ENCODE peak calls at places on chromosomes 5 and 9, in nine cellular contexts. One of them, this sample, is unnamed.

GRCh38 chr9:4207881-4208615 is 91.8 kb downstream of the GLIS3 start:
- DNase-seq in lower lobe of right lung: no peak
- DNase-seq in left ventricle myocardium inferior: no peak
- DNase-seq in fibroblast of pulmonary artery: peak
- DNase-seq in psoas muscle: no peak
- DNase-seq in Peyer's patch: no peak
- DNase-seq in cardiac muscle cell: peak
- DNase-seq in lower leg skin: no peak
- DNase-seq in body of pancreas: no peak
- DNase-seq in this sample: peak

GRCh38 chr5:35230043-35230611 is at the start of gene PRLR:
- DNase-seq in lower lobe of right lung: peak
- DNase-seq in left ventricle myocardium inferior: peak
- DNase-seq in fibroblast of pulmonary artery: peak
- DNase-seq in psoas muscle: peak
- DNase-seq in Peyer's patch: peak
- DNase-seq in cardiac muscle cell: peak
- DNase-seq in lower leg skin: peak
- DNase-seq in body of pancreas: peak
- DNase-seq in this sample: peak

GRCh38 chr5:167642779-167643517 is 648.5 kb upstream of the WWC1 start:
- DNase-seq in lower lobe of right lung: no peak
- DNase-seq in left ventricle myocardium inferior: no peak
- DNase-seq in fibroblast of pulmonary artery: peak
- DNase-seq in psoas muscle: no peak
- DNase-seq in Peyer's patch: no peak
- DNase-seq in cardiac muscle cell: peak
- DNase-seq in lower leg skin: no peak
- DNase-seq in body of pancreas: no peak
- DNase-seq in this sample: peak

GRCh38 chr9:2833096-2833495 is 10.8 kb downstream of the PUM3 start:
- DNase-seq in lower lobe of right lung: no peak
- DNase-seq in left ventricle myocardium inferior: no peak
- DNase-seq in fibroblast of pulmonary artery: peak
- DNase-seq in psoas muscle: no peak
- DNase-seq in Peyer's patch: no peak
- DNase-seq in cardiac muscle cell: peak
- DNase-seq in lower leg skin: no peak
- DNase-seq in body of pancreas: no peak
- DNase-seq in this sample: peak

GRCh38 chr9:91714020-91714721 is 235.9 kb downstream of the ROR2 start:
- DNase-seq in lower lobe of right lung: peak
- DNase-seq in left ventricle myocardium inferior: peak
- DNase-seq in fibroblast of pulmonary artery: peak
- DNase-seq in psoas muscle: peak
- DNase-seq in Peyer's patch: peak
- DNase-seq in cardiac muscle cell: peak
- DNase-seq in lower leg skin: peak
- DNase-seq in body of pancreas: peak
- DNase-seq in this sample: peak

GRCh38 chr9:107685901-107686300 is 196.3 kb upstream of the KLF4 start:
- DNase-seq in lower lobe of right lung: no peak
- DNase-seq in left ventricle myocardium inferior: no peak
- DNase-seq in fibroblast of pulmonary artery: peak
- DNase-seq in psoas muscle: no peak
- DNase-seq in Peyer's patch: no peak
- DNase-seq in cardiac muscle cell: peak
- DNase-seq in lower leg skin: no peak
- DNase-seq in body of pancreas: no peak
- DNase-seq in this sample: peak

GRCh38 chr5:147949711-147950573 is 43.6 kb upstream of the C5orf46 start:
- DNase-seq in lower lobe of right lung: no peak
- DNase-seq in left ventricle myocardium inferior: no peak
- DNase-seq in fibroblast of pulmonary artery: peak
- DNase-seq in psoas muscle: no peak
- DNase-seq in Peyer's patch: no peak
- DNase-seq in cardiac muscle cell: peak
- DNase-seq in lower leg skin: no peak
- DNase-seq in body of pancreas: no peak
- DNase-seq in this sample: peak

GRCh38 chr5:140725799-140726471 is 25.7 kb downstream of the ZMAT2 start:
- DNase-seq in lower lobe of right lung: no peak
- DNase-seq in left ventricle myocardium inferior: no peak
- DNase-seq in fibroblast of pulmonary artery: peak
- DNase-seq in psoas muscle: peak
- DNase-seq in Peyer's patch: peak
- DNase-seq in cardiac muscle cell: peak
- DNase-seq in lower leg skin: no peak
- DNase-seq in body of pancreas: peak
- DNase-seq in this sample: peak

GRCh38 chr9:98726735-98727134 is 18.0 kb upstream of the GABBR2 start:
- DNase-seq in lower lobe of right lung: no peak
- DNase-seq in left ventricle myocardium inferior: no peak
- DNase-seq in fibroblast of pulmonary artery: peak
- DNase-seq in psoas muscle: no peak
- DNase-seq in Peyer's patch: no peak
- DNase-seq in cardiac muscle cell: peak
- DNase-seq in lower leg skin: peak
- DNase-seq in body of pancreas: no peak
- DNase-seq in this sample: peak

GRCh38 chr5:42811591-42812392 is at the start of gene SELENOP:
- DNase-seq in lower lobe of right lung: no peak
- DNase-seq in left ventricle myocardium inferior: no peak
- DNase-seq in fibroblast of pulmonary artery: peak
- DNase-seq in psoas muscle: peak
- DNase-seq in Peyer's patch: peak
- DNase-seq in cardiac muscle cell: peak
- DNase-seq in lower leg skin: peak
- DNase-seq in body of pancreas: peak
- DNase-seq in this sample: peak

GRCh38 chr5:16582081-16582480 is 34.7 kb downstream of the RETREG1 start:
- DNase-seq in lower lobe of right lung: no peak
- DNase-seq in left ventricle myocardium inferior: no peak
- DNase-seq in fibroblast of pulmonary artery: no peak
- DNase-seq in psoas muscle: no peak
- DNase-seq in Peyer's patch: no peak
- DNase-seq in cardiac muscle cell: no peak
- DNase-seq in lower leg skin: no peak
- DNase-seq in body of pancreas: no peak
- DNase-seq in this sample: no peak

GRCh38 chr5:60497706-60498500 is 202.1 kb downstream of the DEPDC1B start:
- DNase-seq in lower lobe of right lung: no peak
- DNase-seq in left ventricle myocardium inferior: no peak
- DNase-seq in fibroblast of pulmonary artery: peak
- DNase-seq in psoas muscle: no peak
- DNase-seq in Peyer's patch: no peak
- DNase-seq in cardiac muscle cell: peak
- DNase-seq in lower leg skin: no peak
- DNase-seq in body of pancreas: no peak
- DNase-seq in this sample: peak

GRCh38 chr5:83474170-83474796 is 2.7 kb downstream of the VCAN start:
- DNase-seq in lower lobe of right lung: peak
- DNase-seq in left ventricle myocardium inferior: peak
- DNase-seq in fibroblast of pulmonary artery: peak
- DNase-seq in psoas muscle: peak
- DNase-seq in Peyer's patch: peak
- DNase-seq in cardiac muscle cell: peak
- DNase-seq in lower leg skin: peak
- DNase-seq in body of pancreas: peak
- DNase-seq in this sample: peak

GRCh38 chr5:83473344-83474169 is 2.0 kb downstream of the VCAN start:
- DNase-seq in lower lobe of right lung: peak
- DNase-seq in left ventricle myocardium inferior: peak
- DNase-seq in fibroblast of pulmonary artery: peak
- DNase-seq in psoas muscle: peak
- DNase-seq in Peyer's patch: peak
- DNase-seq in cardiac muscle cell: peak
- DNase-seq in lower leg skin: peak
- DNase-seq in body of pancreas: peak
- DNase-seq in this sample: peak

GRCh38 chr5:83476470-83476817 is 4.9 kb downstream of the VCAN start:
- DNase-seq in lower lobe of right lung: no peak
- DNase-seq in left ventricle myocardium inferior: no peak
- DNase-seq in fibroblast of pulmonary artery: no peak
- DNase-seq in psoas muscle: no peak
- DNase-seq in Peyer's patch: no peak
- DNase-seq in cardiac muscle cell: no peak
- DNase-seq in lower leg skin: no peak
- DNase-seq in body of pancreas: no peak
- DNase-seq in this sample: no peak

GRCh38 chr5:83475540-83476469 is 4.3 kb downstream of the VCAN start:
- DNase-seq in lower lobe of right lung: no peak
- DNase-seq in left ventricle myocardium inferior: no peak
- DNase-seq in fibroblast of pulmonary artery: peak
- DNase-seq in psoas muscle: no peak
- DNase-seq in Peyer's patch: no peak
- DNase-seq in cardiac muscle cell: peak
- DNase-seq in lower leg skin: no peak
- DNase-seq in body of pancreas: no peak
- DNase-seq in this sample: peak

GRCh38 chr5:83474986-83475385 is 3.4 kb downstream of the VCAN start:
- DNase-seq in lower lobe of right lung: no peak
- DNase-seq in left ventricle myocardium inferior: no peak
- DNase-seq in fibroblast of pulmonary artery: no peak
- DNase-seq in psoas muscle: no peak
- DNase-seq in Peyer's patch: no peak
- DNase-seq in cardiac muscle cell: no peak
- DNase-seq in lower leg skin: no peak
- DNase-seq in body of pancreas: no peak
- DNase-seq in this sample: no peak
- H3K4me3 ChIP-seq in lower lobe of right lung: peak
- H3K4me3 ChIP-seq in left ventricle myocardium inferior: peak
- H3K4me3 ChIP-seq in fibroblast of pulmonary artery: peak
- H3K4me3 ChIP-seq in psoas muscle: peak
- H3K4me3 ChIP-seq in Peyer's patch: peak
- H3K4me3 ChIP-seq in cardiac muscle cell: peak
- H3K4me3 ChIP-seq in lower leg skin: no peak
- H3K4me3 ChIP-seq in body of pancreas: no peak
- H3K4me3 ChIP-seq in this sample: peak

DNA sequence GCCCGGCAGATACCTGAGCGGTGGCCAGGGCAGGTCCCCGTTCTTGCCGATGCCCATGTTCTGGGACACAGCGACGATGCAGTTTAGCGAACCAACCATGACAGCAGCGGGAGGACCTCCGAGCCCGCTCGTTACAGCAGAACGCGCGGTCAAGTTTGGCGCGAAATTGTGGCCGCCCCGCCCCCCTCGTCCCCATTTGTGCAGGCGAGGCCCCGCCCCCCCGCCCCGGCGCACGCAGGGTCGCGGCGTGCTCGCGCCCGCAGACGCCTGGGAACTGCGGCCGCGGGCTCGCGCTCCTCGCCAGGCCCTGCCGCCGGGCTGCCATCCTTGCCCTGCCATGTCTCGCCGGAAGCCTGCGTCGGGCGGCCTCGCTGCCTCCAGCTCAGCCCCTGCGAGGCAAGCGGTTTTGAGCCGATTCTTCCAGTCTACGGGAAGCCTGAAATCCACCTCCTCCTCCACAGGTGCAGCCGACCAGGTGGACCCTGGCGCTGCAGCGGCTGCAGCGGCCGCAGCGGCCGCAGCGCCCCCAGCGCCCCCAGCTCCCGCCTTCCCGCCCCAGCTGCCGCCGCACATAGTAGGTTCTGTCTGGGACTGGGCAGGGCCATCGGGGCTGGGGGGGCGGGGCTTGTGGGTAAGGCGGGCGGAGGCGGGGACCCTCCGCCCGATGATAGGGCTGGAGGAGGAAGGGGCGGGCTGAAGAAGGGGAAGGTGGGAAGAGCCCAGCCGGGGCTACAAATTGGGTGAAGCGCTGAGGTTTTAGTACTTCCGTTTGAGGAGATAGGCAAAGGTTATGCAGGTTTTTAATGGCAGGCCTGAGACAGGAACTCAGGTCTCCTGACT is at the start of the genes DHFR and MSH3:
- DNase-seq in lower lobe of right lung: peak
- DNase-seq in left ventricle myocardium inferior: peak
- DNase-seq in fibroblast of pulmonary artery: peak
- DNase-seq in psoas muscle: peak
- DNase-seq in Peyer's patch: peak
- DNase-seq in cardiac muscle cell: peak
- DNase-seq in lower leg skin: peak
- DNase-seq in body of pancreas: peak
- DNase-seq in this sample: peak
- TF ChIP-seq CTCF in lower lobe of right lung: peak
- TF ChIP-seq CTCF in left ventricle myocardium inferior: peak
- TF ChIP-seq CTCF in fibroblast of pulmonary artery: no peak
- TF ChIP-seq CTCF in psoas muscle: no peak
- TF ChIP-seq CTCF in Peyer's patch: peak
- TF ChIP-seq CTCF in cardiac muscle cell: no peak
- TF ChIP-seq CTCF in lower leg skin: no peak
- TF ChIP-seq CTCF in body of pancreas: no peak
- TF ChIP-seq CTCF in this sample: no peak

DNA sequence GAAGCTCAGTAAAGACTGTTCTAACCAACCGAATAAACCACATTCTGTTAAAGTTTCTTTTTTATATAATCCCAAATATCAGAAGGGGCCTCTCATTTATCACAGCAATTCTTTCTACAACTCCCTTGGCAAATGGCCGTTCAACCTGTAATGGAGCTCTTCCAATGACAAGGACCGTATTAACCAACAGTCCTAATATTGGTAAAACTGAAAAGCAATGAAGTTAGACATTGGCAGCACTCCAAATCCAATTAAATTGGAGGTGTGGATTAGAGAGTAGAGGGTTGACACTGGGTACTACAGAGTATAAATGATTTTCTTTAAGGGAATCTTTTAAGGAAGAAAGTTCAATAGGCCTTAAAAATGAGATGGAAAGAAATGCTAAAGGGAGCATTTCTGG is 842 bp downstream of the TMED7 start:
- DNase-seq in lower lobe of right lung: no peak
- DNase-seq in left ventricle myocardium inferior: no peak
- DNase-seq in fibroblast of pulmonary artery: peak
- DNase-seq in psoas muscle: no peak
- DNase-seq in Peyer's patch: no peak
- DNase-seq in cardiac muscle cell: no peak
- DNase-seq in lower leg skin: no peak
- DNase-seq in body of pancreas: no peak
- DNase-seq in this sample: no peak
- H3K4me3 ChIP-seq in lower lobe of right lung: peak
- H3K4me3 ChIP-seq in left ventricle myocardium inferior: peak
- H3K4me3 ChIP-seq in fibroblast of pulmonary artery: peak
- H3K4me3 ChIP-seq in psoas muscle: peak
- H3K4me3 ChIP-seq in Peyer's patch: peak
- H3K4me3 ChIP-seq in cardiac muscle cell: peak
- H3K4me3 ChIP-seq in lower leg skin: peak
- H3K4me3 ChIP-seq in body of pancreas: peak
- H3K4me3 ChIP-seq in this sample: peak

DNA sequence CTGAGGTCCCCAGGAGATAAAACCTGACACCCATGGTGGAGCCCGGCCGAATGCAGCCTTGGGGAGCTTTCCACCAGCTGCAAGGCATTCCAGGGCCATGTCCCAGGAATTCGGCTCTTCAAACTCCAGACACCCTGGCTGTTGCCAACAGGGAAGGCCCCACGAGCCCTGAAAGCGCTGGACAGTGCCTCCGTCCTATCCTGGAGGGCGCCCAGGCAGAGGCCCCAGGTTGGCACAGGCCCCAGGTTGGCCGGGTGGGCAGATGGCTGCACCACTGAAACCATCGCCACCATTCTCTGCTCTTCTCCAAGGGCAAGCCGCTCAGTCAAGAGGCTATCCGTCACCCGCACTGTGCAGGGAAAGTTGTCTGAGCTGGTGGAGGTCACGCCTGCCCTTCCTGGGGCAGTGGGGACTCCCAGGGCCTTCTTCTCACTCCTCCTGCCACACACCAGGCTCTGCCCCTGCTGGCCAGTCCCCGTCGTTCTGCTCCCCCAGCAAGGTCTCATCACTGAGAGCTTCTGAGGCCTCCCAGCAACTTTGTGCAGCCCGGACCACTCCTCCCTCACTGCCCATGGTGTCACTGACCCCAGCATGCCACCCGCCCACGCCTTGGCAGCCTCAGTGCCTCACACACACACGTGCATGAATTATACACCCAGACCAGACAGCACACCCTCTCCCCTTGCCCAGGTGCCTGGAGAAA is 21.2 kb downstream of the SLC6A3 start:
- DNase-seq in lower lobe of right lung: peak
- DNase-seq in left ventricle myocardium inferior: no peak
- DNase-seq in fibroblast of pulmonary artery: no peak
- DNase-seq in psoas muscle: peak
- DNase-seq in Peyer's patch: no peak
- DNase-seq in cardiac muscle cell: no peak
- DNase-seq in lower leg skin: no peak
- DNase-seq in body of pancreas: no peak
- DNase-seq in this sample: no peak
- TF ChIP-seq CTCF in lower lobe of right lung: no peak
- TF ChIP-seq CTCF in left ventricle myocardium inferior: no peak
- TF ChIP-seq CTCF in fibroblast of pulmonary artery: no peak
- TF ChIP-seq CTCF in psoas muscle: no peak
- TF ChIP-seq CTCF in Peyer's patch: no peak
- TF ChIP-seq CTCF in cardiac muscle cell: no peak
- TF ChIP-seq CTCF in lower leg skin: no peak
- TF ChIP-seq CTCF in body of pancreas: no peak
- TF ChIP-seq CTCF in this sample: no peak